ENCODE peak calls at places on chromosomes 7 and 10, in seven cellular contexts. M, U, T, G, C, N and V are unnamed samples.

GRCh38 chr7:135772639-135773019 is 24.0 kb upstream of the FAM180A start:
- DNase-seq in M (no peak), U (no peak), T (no peak), G (peak; percentile 9), C (no peak), N (no peak), V (no peak)

GRCh38 chr10:10803273-10803672 is 214.4 kb upstream of the CELF2 start:
- DNase-seq in M (no peak), U (no peak), T (no peak), G (no peak), C (no peak), N (peak; percentile 57), V (no peak)

GRCh38 chr10:95404460-95404858 is 113.7 kb upstream of the PDLIM1 start:
- DNase-seq in M (no peak), U (no peak), T (no peak), G (peak; percentile 65), C (no peak), N (no peak), V (no peak)

GRCh38 chr10:34633346-34633745 is 181.8 kb downstream of the PARD3 start:
- DNase-seq in M (no peak), U (no peak), T (no peak), G (no peak), C (no peak), N (no peak), V (no peak)

GRCh38 chr7:140534743-140535142 is 55.4 kb upstream of the MKRN1 start:
- DNase-seq in M (no peak), U (no peak), T (no peak), G (no peak), C (no peak), N (no peak), V (no peak)

GRCh38 chr7:148620749-148621372 is 30.3 kb downstream of the C7orf33 start:
- DNase-seq in M (no peak), U (no peak), T (no peak), G (no peak), C (peak; percentile 38), N (no peak), V (no peak)

GRCh38 chr10:129893690-129894089 is 70.4 kb downstream of the EBF3 start:
- DNase-seq in M (no peak), U (no peak), T (no peak), G (no peak), C (no peak), N (no peak), V (no peak)

GRCh38 chr7:133770863-133771492 is 356.2 kb upstream of the LRGUK start:
- DNase-seq in M (no peak), U (no peak), T (no peak), G (no peak), C (peak; percentile 60), N (no peak), V (no peak)

GRCh38 chr7:140526901-140527664 is 47.8 kb upstream of the MKRN1 start:
- DNase-seq in M (no peak), U (no peak), T (no peak), G (no peak), C (no peak), N (no peak), V (no peak)

GRCh38 chr7:158734861-158735260 is 30.3 kb upstream of the NCAPG2 start:
- DNase-seq in M (no peak), U (no peak), T (no peak), G (no peak), C (peak; percentile 38), N (no peak), V (no peak)

DNA sequence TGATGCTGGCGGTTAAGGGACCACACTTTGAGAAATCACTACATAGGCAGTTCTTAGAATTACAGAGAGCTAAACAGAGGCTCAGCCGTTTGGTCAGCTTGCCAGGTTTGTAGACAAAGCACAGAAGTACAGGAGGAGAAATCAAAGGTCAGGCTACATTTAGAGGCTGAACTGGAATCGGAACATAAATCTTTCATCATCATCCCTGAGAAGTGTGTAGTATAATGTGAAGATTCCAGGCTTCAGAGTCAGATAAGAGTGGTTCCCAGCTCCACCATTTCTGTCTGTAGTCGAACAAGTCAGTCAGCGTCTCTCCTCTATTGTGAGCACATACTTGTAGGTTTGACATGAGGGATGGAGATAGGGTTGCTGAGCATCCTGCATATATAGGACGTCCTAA is 18.9 kb downstream of the CDK1 start:
- DNase-seq in M (no peak), U (no peak), T (no peak), G (no peak), C (no peak), N (no peak), V (no peak)
- H3K4me1 ChIP-seq in M (no peaks in the 10 kb centered on the region), U (peaks cover 6% of the 10 kb centered on the region), T (no peaks in the 10 kb centered on the region), G (no peaks in the 10 kb centered on the region), C (peaks cover 15% of the 10 kb centered on the region), N (no peaks in the 10 kb centered on the region), V (no peaks in the 10 kb centered on the region)

DNA sequence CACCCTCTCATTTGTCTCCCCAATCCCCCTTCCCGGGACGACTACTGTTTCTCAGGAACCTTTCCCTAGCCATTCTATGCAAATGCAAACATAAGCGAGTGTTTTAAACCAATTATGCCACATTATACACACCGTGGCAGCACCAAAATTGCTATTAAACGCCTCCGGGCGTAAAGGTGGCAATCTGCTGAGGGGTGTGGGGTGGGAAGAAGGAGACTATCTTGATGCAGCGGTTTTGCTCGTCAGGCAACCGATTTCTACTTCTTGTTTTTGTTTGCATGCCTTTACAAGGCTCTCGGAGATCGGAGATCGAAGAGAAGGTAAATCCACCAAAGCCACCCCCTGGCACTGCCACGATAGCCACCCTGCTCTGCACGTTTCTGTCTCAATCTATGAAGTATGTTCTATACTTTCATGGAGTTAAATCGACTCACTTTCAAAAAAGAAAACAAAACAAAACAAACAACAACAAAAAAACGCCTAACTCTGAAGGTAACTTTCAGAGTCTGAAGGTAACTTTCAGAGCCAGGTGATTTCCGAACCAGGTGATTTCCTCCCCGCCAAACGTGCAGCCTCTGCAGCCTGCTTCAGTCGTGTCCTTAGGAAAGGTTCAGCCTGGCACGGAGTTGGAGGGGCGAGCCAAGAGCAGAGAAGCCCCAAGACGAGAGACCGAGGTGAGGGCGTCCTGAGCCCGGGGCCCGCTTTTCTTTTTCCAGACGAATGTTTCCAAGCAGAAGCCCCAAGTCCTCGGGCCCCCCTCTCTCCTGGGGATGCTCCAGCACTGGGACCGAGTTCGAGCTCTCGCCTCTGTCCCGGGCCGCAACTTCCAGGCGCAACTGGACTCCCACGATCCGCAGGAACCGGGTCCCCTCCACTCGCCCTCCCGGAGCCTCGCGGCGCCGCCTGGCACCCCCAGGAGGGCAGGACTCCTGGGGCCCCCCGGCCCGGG is 45.8 kb upstream of the CDK1 start:
- DNase-seq in M (peak; percentile 17), U (no peak), T (peak; percentile 55), G (peak; percentile 50), C (peak; percentile 74), N (no peak), V (peak; percentile 60)
- H3K27ac ChIP-seq in M (peak overlapping the region; percentile 89), U (peak overlapping the region; percentile 77), T (peak overlapping the region; percentile 92), G (no peak overlapping the region), C (peak overlapping the region; percentile 2), N (no peak overlapping the region), V (peak overlapping the region; percentile 71)

GRCh38 chr7:153887756-153888591 is 164.2 kb upstream of the DPP6 start:
- DNase-seq in M (no peak), U (no peak), T (no peak), G (peak; percentile 28), C (no peak), N (no peak), V (no peak)

GRCh38 chr7:153891990-153892389 is 160.2 kb upstream of the DPP6 start:
- DNase-seq in M (no peak), U (no peak), T (no peak), G (no peak), C (no peak), N (no peak), V (no peak)

GRCh38 chr7:153886121-153886505 is 166.1 kb upstream of the DPP6 start:
- DNase-seq in M (no peak), U (no peak), T (no peak), G (peak; percentile 33), C (no peak), N (no peak), V (no peak)

GRCh38 chr7:153886506-153887391 is 165.4 kb upstream of the DPP6 start:
- DNase-seq in M (no peak), U (no peak), T (peak; percentile 15), G (peak; percentile 78), C (no peak), N (no peak), V (no peak)
- H3K4me3 ChIP-seq in M (no peak overlapping the region), U (no peak overlapping the region), T (no peak overlapping the region), G (peak overlapping the region; percentile 56), C (no peak overlapping the region), N (peak overlapping the region; percentile 1), V (no peak overlapping the region)

DNA sequence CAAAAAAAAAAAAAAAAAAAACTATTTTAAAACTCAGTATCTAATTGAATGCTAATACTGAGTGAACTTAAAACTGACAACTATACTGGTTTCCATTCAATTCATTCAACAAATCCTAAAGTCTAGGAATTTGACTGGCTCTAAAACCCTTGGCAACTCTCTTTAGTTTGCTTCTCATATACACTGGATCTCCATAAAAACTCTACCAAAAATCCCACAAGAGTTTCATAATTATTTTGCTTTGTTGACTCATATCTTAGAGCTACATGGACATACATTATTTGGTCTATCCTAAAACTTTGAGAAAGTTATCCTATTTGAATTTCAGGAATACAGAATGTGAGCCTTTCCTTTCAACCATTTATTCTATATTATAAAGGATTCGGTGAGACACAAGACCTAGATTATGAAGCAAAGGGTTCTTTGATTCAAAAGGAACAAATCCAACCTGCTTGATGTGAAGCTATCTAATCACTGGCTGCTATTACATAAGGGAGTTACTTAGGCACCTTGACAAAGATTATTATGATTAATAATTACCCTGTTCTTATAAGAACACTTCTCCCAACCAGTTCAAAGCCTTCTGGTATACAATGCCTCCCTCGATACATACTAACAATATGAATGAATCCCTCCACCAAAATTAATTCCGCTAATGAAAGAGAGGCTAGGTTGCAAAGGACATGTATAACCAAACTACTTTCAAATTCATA is 15.8 kb upstream of the KMT2E start:
- DNase-seq in M (no peak), U (no peak), T (no peak), G (no peak), C (no peak), N (no peak), V (no peak)
- H3K4me1 ChIP-seq in M (peaks cover 37% of the 10 kb centered on the region), U (peaks cover 65% of the 10 kb centered on the region), T (peaks cover 97% of the 10 kb centered on the region), G (peaks cover 7% of the 10 kb centered on the region), C (peaks cover 14% of the 10 kb centered on the region), N (peaks cover 96% of the 10 kb centered on the region), V (peaks cover 15% of the 10 kb centered on the region)

DNA sequence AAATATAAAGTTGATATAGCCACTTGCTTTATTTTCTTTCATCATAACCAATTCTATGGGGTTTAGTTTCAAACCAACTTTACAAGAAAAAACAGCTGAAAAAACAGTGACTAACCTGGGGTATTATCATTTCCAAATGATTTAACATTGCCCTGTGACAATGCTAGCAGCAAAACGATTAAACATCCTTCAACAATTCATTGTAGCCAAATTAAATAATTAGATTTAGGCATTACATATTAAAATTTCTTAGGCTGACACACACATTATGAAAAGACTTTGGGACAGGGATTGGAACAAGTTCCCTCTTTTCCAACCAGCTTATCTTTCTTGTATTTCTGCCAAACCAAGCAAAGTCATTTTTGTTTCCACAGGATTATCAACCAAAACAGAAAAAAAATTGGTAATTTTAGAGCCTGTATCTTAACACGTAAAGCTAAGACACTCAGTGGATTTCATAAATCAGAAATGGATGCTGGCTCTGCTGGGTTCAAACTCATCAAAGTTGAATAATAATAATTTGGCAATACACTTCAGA is 84.0 kb downstream of the SEMA3D start:
- DNase-seq in M (no peak), U (no peak), T (no peak), G (no peak), C (peak; percentile 60), N (no peak), V (no peak)
- H3K27ac ChIP-seq in M (no peak overlapping the region), U (no peak overlapping the region), T (no peak overlapping the region), G (no peak overlapping the region), C (peak overlapping the region; percentile 81), N (no peak overlapping the region), V (no peak overlapping the region)